ENCODE peak calls at places on chromosomes 16 and 17, in ten cellular contexts. L is hepatic stellate cell; H is stimulated activated CD4-positive, alpha-beta T cell treated with anti-CD3 and anti-CD28 coated beads, Interleukin-1b, Interleukin-23, amount 100 ng/mL, for 48 hours; J is IMR-90; C is neural crest cell; G is progenitor cell of endocrine pancreas; Z is activated CD4-positive, alpha-beta T cell treated with anti-CD3 and anti-CD28 coated beads for 48 hours; B is T follicular helper cell; N is PC-3; Q is NCI-H446. A is an unnamed sample.

GRCh38 chr17:27390540-27390939 is 65.7 kb upstream of the KSR1 start:
- DNase-seq in L (no peak), H (no peak), J (no peak), C (no peak), G (no peak), Z (no peak), B (no peak), N (no peak), Q (no peak), A (no peak)

GRCh38 chr17:32487460-32488176 is 825 bp downstream of the CDK5R1 start:
- DNase-seq in L (peak), H (peak), J (no peak), C (no peak), G (no peak), Z (peak), B (no peak), N (no peak), Q (no peak), A (no peak)

GRCh38 chr16:86926695-86927094 is 348.3 kb downstream of the FOXL1 start:
- DNase-seq in L (no peak), H (no peak), J (no peak), C (no peak), G (no peak), Z (no peak), B (no peak), N (no peak), Q (no peak), A (no peak)

GRCh38 chr16:85571813-85572619 is 41.1 kb upstream of the GSE1 start:
- DNase-seq in L (no peak), H (no peak), J (no peak), C (no peak), G (no peak), Z (no peak), B (no peak), N (no peak), Q (no peak), A (no peak)

GRCh38 chr17:38590988-38591758 is 14.6 kb downstream of the SRCIN1 start:
- DNase-seq in L (no peak), H (no peak), J (no peak), C (no peak), G (no peak), Z (no peak), B (no peak), N (peak), Q (peak), A (peak)

GRCh38 chr16:89315791-89316581 is 98.5 kb downstream of the ZNF778 start:
- DNase-seq in L (peak), H (peak), J (peak), C (no peak), G (no peak), Z (peak), B (peak), N (peak), Q (no peak), A (peak)

GRCh38 chr17:19384723-19385391 is 2.1 kb downstream of the MFAP4 start:
- DNase-seq in L (peak), H (no peak), J (peak), C (no peak), G (no peak), Z (no peak), B (no peak), N (no peak), Q (peak), A (no peak)

GRCh38 chr17:67836205-67836987 is 11.1 kb downstream of the BPTF start:
- DNase-seq in L (no peak), H (no peak), J (peak), C (no peak), G (no peak), Z (no peak), B (no peak), N (peak), Q (no peak), A (peak)

GRCh38 chr17:42598905-42599304 is 10.3 kb downstream of the RETREG3 start:
- DNase-seq in L (no peak), H (no peak), J (no peak), C (no peak), G (no peak), Z (no peak), B (no peak), N (no peak), Q (peak), A (no peak)

GRCh38 chr16:3716831-3717234 is 491 bp downstream of the TRAP1 start:
- DNase-seq in L (peak), H (peak), J (no peak), C (no peak), G (no peak), Z (peak), B (no peak), N (peak), Q (peak), A (no peak)

GRCh38 chr17:15106540-15106939 is 158.6 kb downstream of the PMP22 start:
- DNase-seq in L (no peak), H (no peak), J (peak), C (no peak), G (no peak), Z (no peak), B (no peak), N (peak), Q (no peak), A (peak)

GRCh38 chr16:85611455-85612190 is 1.5 kb upstream of the GSE1 start:
- DNase-seq in L (peak), H (peak), J (peak), C (no peak), G (peak), Z (peak), B (peak), N (peak), Q (peak), A (peak)

GRCh38 chr17:16081507-16082087 is 82.0 kb downstream of the TTC19 start:
- DNase-seq in L (no peak), H (no peak), J (no peak), C (no peak), G (no peak), Z (no peak), B (no peak), N (no peak), Q (no peak), A (no peak)

GRCh38 chr17:67442787-67443624 is 65.9 kb downstream of the PITPNC1 start:
- DNase-seq in L (no peak), H (no peak), J (no peak), C (no peak), G (no peak), Z (no peak), B (no peak), N (no peak), Q (no peak), A (no peak)

GRCh38 chr16:361872-362701 is 8.3 kb downstream of the MRPL28 start:
- DNase-seq in L (peak), H (peak), J (peak), C (peak), G (peak), Z (peak), B (peak), N (peak), Q (peak), A (peak)

GRCh38 chr17:6637458-6637840 is 3.1 kb downstream of the KIAA0753 start:
- DNase-seq in L (no peak), H (no peak), J (no peak), C (no peak), G (no peak), Z (no peak), B (no peak), N (no peak), Q (no peak), A (no peak)

A was measured in A172.